ENCODE peak calls at places on chromosome 3, in four cellular contexts. One of them, this sample, is unnamed.

GRCh38 chr3:89617706-89618105 is 510.3 kb downstream of the EPHA3 start:
- DNase-seq in K562: no peak
- DNase-seq in HepG2: no peak
- DNase-seq in GM12878: no peak
- DNase-seq in this sample: no peak

GRCh38 chr3:25007974-25008658 is 419.9 kb upstream of the RARB start:
- DNase-seq in HepG2: no peak
- DNase-seq in GM12878: peak
- DNase-seq in K562: no peak
- DNase-seq in this sample: no peak

GRCh38 chr3:119597548-119598288 is at the start of gene PLA1A:
- DNase-seq in K562: no peak
- DNase-seq in HepG2: peak
- DNase-seq in GM12878: no peak
- DNase-seq in this sample: no peak

GRCh38 chr3:72174890-72175289 is 389.9 kb upstream of the PROK2 start:
- DNase-seq in K562: no peak
- DNase-seq in HepG2: no peak
- DNase-seq in GM12878: no peak
- DNase-seq in this sample: no peak

GRCh38 chr3:161275919-161276318 is 54.8 kb downstream of the NMD3 start:
- DNase-seq in K562: no peak
- DNase-seq in HepG2: no peak
- DNase-seq in GM12878: no peak
- DNase-seq in this sample: no peak

GRCh38 chr3:14511971-14512943 is 27.9 kb downstream of the GRIP2 start:
- DNase-seq in K562: no peak
- DNase-seq in GM12878: no peak
- DNase-seq in HepG2: no peak
- DNase-seq in this sample: no peak

GRCh38 chr3:158470944-158471638 is 99.9 kb upstream of the MLF1 start:
- DNase-seq in GM12878: no peak
- DNase-seq in K562: no peak
- DNase-seq in HepG2: no peak
- DNase-seq in this sample: no peak

GRCh38 chr3:143001034-143001368 is 369 bp upstream of the U2SURP start:
- DNase-seq in K562: no peak
- DNase-seq in HepG2: no peak
- DNase-seq in GM12878: no peak
- DNase-seq in this sample: no peak

GRCh38 chr3:113602836-113603235 is 70.5 kb downstream of the SIDT1 start:
- DNase-seq in GM12878: no peak
- DNase-seq in K562: no peak
- DNase-seq in HepG2: no peak
- DNase-seq in this sample: no peak

GRCh38 chr3:179943097-179943880 is 93.4 kb downstream of the PEX5L start:
- DNase-seq in GM12878: no peak
- DNase-seq in K562: peak
- DNase-seq in HepG2: no peak
- DNase-seq in this sample: no peak

GRCh38 chr3:159263750-159264561 is 462.1 kb downstream of the MFSD1 start:
- DNase-seq in HepG2: peak
- DNase-seq in K562: peak
- DNase-seq in GM12878: no peak
- DNase-seq in this sample: peak

GRCh38 chr3:150687613-150688012 is 16.1 kb downstream of the ERICH6 start:
- DNase-seq in HepG2: no peak
- DNase-seq in GM12878: no peak
- DNase-seq in K562: no peak
- DNase-seq in this sample: no peak

GRCh38 chr3:150691414-150692040 is 12.2 kb downstream of the ERICH6 start:
- DNase-seq in HepG2: no peak
- DNase-seq in K562: no peak
- DNase-seq in GM12878: no peak
- DNase-seq in this sample: no peak
- TF ChIP-seq NR2C2 in HepG2: no peak
- TF ChIP-seq NR2C2 in K562: no peak
- TF ChIP-seq NR2C2 in GM12878: no peak
- TF ChIP-seq NR2C2 in this sample: no peak

GRCh38 chr3:29694783-29695182 is 413.9 kb downstream of the RBMS3 start:
- DNase-seq in GM12878: no peak
- DNase-seq in K562: no peak
- DNase-seq in HepG2: peak
- DNase-seq in this sample: no peak
- TF ChIP-seq ATF3 in GM12878: no peak
- TF ChIP-seq ATF3 in K562: no peak
- TF ChIP-seq ATF3 in HepG2: no peak
- TF ChIP-seq ATF3 in this sample: no peak

GRCh38 chr3:123225557-123225956 is 23.8 kb downstream of the SEC22A start:
- DNase-seq in GM12878: no peak
- DNase-seq in HepG2: no peak
- DNase-seq in K562: no peak
- DNase-seq in this sample: no peak

GRCh38 chr3:123226549-123226948 is 24.8 kb downstream of the SEC22A start:
- DNase-seq in GM12878: no peak
- DNase-seq in HepG2: no peak
- DNase-seq in K562: no peak
- DNase-seq in this sample: no peak

DNA sequence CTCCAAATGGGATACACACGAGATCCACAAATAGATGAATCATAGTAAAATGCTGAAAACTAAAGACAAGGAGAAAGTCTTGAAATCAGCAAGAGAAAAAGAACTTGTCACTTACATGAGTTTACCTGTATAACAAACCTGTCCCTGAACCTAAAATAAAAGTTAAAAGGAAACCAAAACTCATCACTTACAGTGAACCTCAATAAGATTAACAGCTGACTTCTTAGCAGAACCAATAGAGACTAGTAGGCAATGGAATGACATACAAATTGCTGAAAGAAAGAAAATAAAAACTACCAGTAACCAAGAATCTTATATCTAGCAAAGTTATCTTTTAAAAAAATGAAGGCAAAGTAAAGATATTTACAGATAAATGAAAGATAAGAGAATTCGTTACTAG is 27.4 kb downstream of the SEC22A start:
- DNase-seq in K562: no peak
- DNase-seq in HepG2: no peak
- DNase-seq in GM12878: no peak
- DNase-seq in this sample: no peak
- TF ChIP-seq ATF2 in K562: no peak
- TF ChIP-seq ATF2 in HepG2: no peak
- TF ChIP-seq ATF2 in GM12878: no peak
- TF ChIP-seq ATF2 in this sample: no peak

DNA sequence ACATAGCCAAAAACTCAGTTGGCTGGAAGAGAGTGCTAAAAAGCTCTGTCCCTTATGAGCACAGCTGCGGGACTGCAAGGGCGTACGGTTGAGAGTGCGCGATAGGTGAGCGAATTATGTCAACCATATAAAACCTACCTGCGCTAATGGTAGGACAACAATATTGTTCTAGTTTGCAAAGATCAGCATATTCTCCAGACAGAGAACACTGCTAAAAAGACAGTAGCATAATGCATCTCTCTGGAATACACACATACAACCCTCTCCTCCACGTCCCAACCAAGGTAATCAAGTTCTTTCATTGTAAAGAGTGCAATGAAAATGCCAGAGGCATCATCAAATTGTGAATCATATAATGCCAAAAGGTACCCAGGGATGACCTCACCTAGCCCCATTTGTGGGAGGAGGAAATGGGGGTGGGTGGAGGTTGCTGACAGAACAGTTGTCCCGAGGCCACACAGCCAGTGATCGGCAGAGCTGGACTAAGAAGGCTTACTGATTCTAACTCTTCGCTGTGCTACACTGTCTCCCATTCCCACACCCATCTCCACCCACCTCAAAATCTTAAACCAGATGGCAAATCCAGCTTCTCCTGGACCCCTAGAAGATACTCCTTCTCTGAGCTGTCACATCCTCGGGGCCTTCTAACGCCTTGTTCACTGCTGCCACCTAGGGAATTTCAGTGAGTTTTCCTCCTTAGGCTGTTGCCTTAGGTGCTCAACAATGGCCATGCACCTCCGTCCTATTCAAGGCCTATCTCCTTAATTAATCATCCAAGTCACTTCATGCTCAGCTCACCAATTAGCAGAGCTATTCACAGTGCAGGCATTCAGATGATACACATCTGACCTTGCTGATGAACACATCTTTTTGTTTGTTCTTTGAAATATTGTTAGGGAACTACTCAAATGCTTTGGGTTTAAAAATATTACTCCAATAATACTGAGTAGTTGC is 60.7 kb downstream of the RPL22L1 start:
- DNase-seq in GM12878: no peak
- DNase-seq in HepG2: peak
- DNase-seq in K562: peak
- DNase-seq in this sample: peak
- TF ChIP-seq NR2C2 in GM12878: no peak
- TF ChIP-seq NR2C2 in HepG2: no peak
- TF ChIP-seq NR2C2 in K562: no peak
- TF ChIP-seq NR2C2 in this sample: no peak

GRCh38 chr3:16801698-16802097 is 83.1 kb upstream of the PLCL2 start:
- DNase-seq in GM12878: no peak
- DNase-seq in K562: no peak
- DNase-seq in HepG2: no peak
- DNase-seq in this sample: no peak

GRCh38 chr3:16803019-16803418 is 81.7 kb upstream of the PLCL2 start:
- DNase-seq in GM12878: no peak
- DNase-seq in HepG2: no peak
- DNase-seq in K562: no peak
- DNase-seq in this sample: no peak

GRCh38 chr3:16802382-16802781 is 82.4 kb upstream of the PLCL2 start:
- DNase-seq in GM12878: no peak
- DNase-seq in K562: no peak
- DNase-seq in HepG2: no peak
- DNase-seq in this sample: no peak

GRCh38 chr3:16800361-16800760 is 84.4 kb upstream of the PLCL2 start:
- DNase-seq in K562: no peak
- DNase-seq in HepG2: no peak
- DNase-seq in GM12878: no peak
- DNase-seq in this sample: no peak

GRCh38 chr3:16801223-16801622 is 83.5 kb upstream of the PLCL2 start:
- DNase-seq in HepG2: no peak
- DNase-seq in GM12878: no peak
- DNase-seq in K562: no peak
- DNase-seq in this sample: no peak
- TF ChIP-seq ATF3 in HepG2: no peak
- TF ChIP-seq ATF3 in GM12878: no peak
- TF ChIP-seq ATF3 in K562: no peak
- TF ChIP-seq ATF3 in this sample: no peak

DNA sequence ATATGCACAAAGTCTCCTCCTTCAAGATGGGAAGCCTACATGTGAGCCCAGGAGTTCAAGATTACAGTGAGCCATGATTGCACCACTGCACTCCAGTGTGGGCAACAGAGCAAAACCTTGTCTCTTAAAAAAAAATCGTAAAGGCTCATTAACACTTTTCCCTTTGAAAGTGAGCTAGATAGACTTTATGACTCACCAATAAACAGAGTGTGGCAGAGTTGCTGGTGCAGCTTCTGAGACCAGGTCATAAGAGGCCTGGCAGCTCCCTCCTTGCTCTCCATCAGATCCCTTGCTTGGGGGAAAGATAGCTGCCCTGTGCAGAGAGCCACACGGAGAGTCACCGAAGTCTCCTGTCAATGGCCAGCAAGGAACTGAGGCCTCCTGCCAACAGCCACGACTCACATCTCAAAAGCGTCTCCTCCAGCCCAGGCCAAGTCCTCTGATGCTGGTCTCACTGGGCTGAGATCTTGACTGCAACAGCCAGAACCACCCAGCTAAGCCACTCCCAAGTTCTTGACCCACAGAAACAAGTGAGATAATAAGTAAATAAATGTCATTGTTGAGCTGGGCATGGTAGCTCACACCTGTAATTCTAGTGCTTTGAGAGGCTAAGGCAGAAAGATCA is 8.7 kb upstream of the GP9 start:
- DNase-seq in HepG2: no peak
- DNase-seq in K562: no peak
- DNase-seq in GM12878: no peak
- DNase-seq in this sample: no peak
- TF ChIP-seq ATF2 in HepG2: no peak
- TF ChIP-seq ATF2 in K562: no peak
- TF ChIP-seq ATF2 in GM12878: no peak
- TF ChIP-seq ATF2 in this sample: no peak

GRCh38 chr3:187646906-187647660 is 23.1 kb downstream of the SST start:
- DNase-seq in K562: no peak
- DNase-seq in GM12878: no peak
- DNase-seq in HepG2: no peak
- DNase-seq in this sample: no peak
- TF ChIP-seq NR2C2 in K562: no peak
- TF ChIP-seq NR2C2 in GM12878: no peak
- TF ChIP-seq NR2C2 in HepG2: no peak
- TF ChIP-seq NR2C2 in this sample: no peak

GRCh38 chr3:197305854-197306253 is 7.4 kb upstream of the DLG1 start:
- DNase-seq in K562: no peak
- DNase-seq in HepG2: no peak
- DNase-seq in GM12878: peak
- DNase-seq in this sample: no peak

GRCh38 chr3:197309528-197310361 is 11.3 kb upstream of the DLG1 start:
- DNase-seq in HepG2: no peak
- DNase-seq in GM12878: no peak
- DNase-seq in K562: no peak
- DNase-seq in this sample: no peak

GRCh38 chr3:197311591-197311990 is 13.2 kb upstream of the DLG1 start:
- DNase-seq in GM12878: no peak
- DNase-seq in K562: no peak
- DNase-seq in HepG2: no peak
- DNase-seq in this sample: no peak

GRCh38 chr3:197306374-197307086 is 8.1 kb upstream of the DLG1 start:
- DNase-seq in HepG2: peak
- DNase-seq in GM12878: no peak
- DNase-seq in K562: no peak
- DNase-seq in this sample: no peak

GRCh38 chr3:197308591-197308990 is 10.2 kb upstream of the DLG1 start:
- DNase-seq in GM12878: no peak
- DNase-seq in HepG2: no peak
- DNase-seq in K562: no peak
- DNase-seq in this sample: no peak
- TF ChIP-seq ATF3 in GM12878: no peak
- TF ChIP-seq ATF3 in HepG2: no peak
- TF ChIP-seq ATF3 in K562: peak
- TF ChIP-seq ATF3 in this sample: no peak

DNA sequence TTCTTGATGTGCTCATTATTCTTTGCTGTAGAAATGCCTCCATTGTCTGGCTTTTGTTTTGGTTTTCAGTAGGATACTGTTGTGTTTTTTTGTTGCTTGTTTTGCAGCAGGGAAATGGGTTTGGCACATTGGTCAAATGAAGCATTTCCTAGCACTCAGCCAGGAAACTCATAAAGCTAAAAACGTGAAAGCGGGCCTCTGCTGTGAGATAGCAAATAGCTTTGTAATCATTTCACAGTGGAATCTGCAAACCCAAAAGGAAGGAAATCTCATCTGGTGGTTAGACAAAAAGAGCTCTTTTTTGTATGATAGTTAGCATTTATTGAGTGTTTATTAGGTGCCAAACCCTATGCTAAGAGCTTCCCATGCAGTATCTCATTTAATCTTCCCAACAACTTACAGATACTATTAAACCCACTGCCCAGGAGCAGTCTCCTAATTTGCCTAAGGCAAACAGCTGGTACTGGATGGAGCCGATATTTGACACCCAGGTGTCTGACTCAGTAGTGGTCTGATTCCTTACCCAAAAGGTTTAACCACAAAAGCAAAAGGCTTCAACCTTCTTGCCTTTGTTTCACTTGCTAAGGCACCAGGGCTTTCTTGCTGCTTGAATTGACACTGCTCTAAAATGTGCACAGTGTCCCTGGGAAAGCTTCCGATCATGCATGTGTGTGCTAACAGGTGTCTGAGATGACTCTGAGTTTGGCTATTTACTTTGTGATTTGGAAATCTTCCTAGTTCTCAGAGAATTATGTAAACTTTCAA is 527.9 kb upstream of the MDFIC2 start:
- DNase-seq in K562: no peak
- DNase-seq in GM12878: no peak
- DNase-seq in HepG2: no peak
- DNase-seq in this sample: no peak
- TF ChIP-seq ATF2 in K562: no peak
- TF ChIP-seq ATF2 in GM12878: no peak
- TF ChIP-seq ATF2 in HepG2: no peak
- TF ChIP-seq ATF2 in this sample: no peak